ENCODE peak calls at places on chromosomes 7 and 10, in ten cellular contexts. D, S, T, I, K, H, N, W, A and E are unnamed samples.

GRCh38 chr10:128476845-128477244 is 350.6 kb upstream of the MKI67 start:
- DNase-seq in W (no peak), K (no peak), S (no peak), H (no peak), T (no peak), D (no peak), N (no peak), A (no peak), I (no peak), E (no peak)

GRCh38 chr7:34026481-34027225 is 121.3 kb downstream of the BMPER start:
- DNase-seq in A (no peak), W (no peak), I (no peak), S (no peak), N (peak), T (no peak), D (no peak), H (no peak), K (no peak), E (no peak)

GRCh38 chr10:13143761-13144160 is 17.6 kb upstream of the MCM10 start:
- DNase-seq in W (no peak), S (no peak), A (no peak), D (no peak), I (no peak), T (no peak), N (peak), K (no peak), H (no peak), E (no peak)

GRCh38 chr7:7157887-7158271 is 24.5 kb upstream of the C1GALT1 start:
- DNase-seq in H (no peak), N (peak), S (no peak), K (peak), A (peak), I (no peak), D (no peak), T (no peak), W (no peak), E (no peak)

GRCh38 chr7:74289018-74289659 is at the start of gene CLIP2:
- DNase-seq in N (peak), A (peak), D (peak), K (no peak), T (peak), S (peak), I (no peak), H (no peak), W (peak), E (peak)

GRCh38 chr7:66626236-66626957 is 2.3 kb upstream of the KCTD7 start:
- DNase-seq in D (peak), K (no peak), N (peak), I (no peak), A (no peak), W (no peak), H (no peak), S (no peak), T (no peak), E (no peak)

GRCh38 chr10:123883921-123884320 is 7.7 kb downstream of the CPXM2 start:
- DNase-seq in D (no peak), W (no peak), K (no peak), H (no peak), T (no peak), S (no peak), N (no peak), A (no peak), I (no peak), E (no peak)

GRCh38 chr7:23022258-23022745 is 8.4 kb upstream of the HYCC1 start:
- DNase-seq in S (no peak), N (peak), I (peak), K (peak), A (peak), T (no peak), H (no peak), W (no peak), D (no peak), E (no peak)

GRCh38 chr7:128902761-128903585 is 7.5 kb downstream of the KCP start:
- DNase-seq in K (no peak), I (no peak), H (no peak), N (no peak), T (no peak), A (no peak), W (no peak), S (no peak), D (no peak), E (no peak)

GRCh38 chr10:25875555-25876165 is 58.4 kb upstream of the MYO3A start:
- DNase-seq in N (peak), H (peak), S (peak), K (no peak), A (peak), I (no peak), W (peak), D (peak), T (peak), E (peak)

GRCh38 chr10:6236349-6237188 is 33.8 kb downstream of the PFKFB3 start:
- DNase-seq in N (no peak), D (no peak), W (no peak), K (no peak), T (no peak), A (peak), H (no peak), S (peak), I (no peak), E (no peak)

GRCh38 chr7:85719981-85720963 is 533.4 kb upstream of the SEMA3D start:
- DNase-seq in A (peak), H (no peak), I (no peak), S (no peak), W (no peak), D (peak), T (peak), K (peak), N (peak), E (no peak)

GRCh38 chr7:98011996-98012395 is 22.0 kb upstream of the OCM2 start:
- DNase-seq in W (no peak), N (no peak), K (no peak), S (no peak), H (no peak), I (no peak), A (no peak), T (no peak), D (no peak), E (no peak)

DNA sequence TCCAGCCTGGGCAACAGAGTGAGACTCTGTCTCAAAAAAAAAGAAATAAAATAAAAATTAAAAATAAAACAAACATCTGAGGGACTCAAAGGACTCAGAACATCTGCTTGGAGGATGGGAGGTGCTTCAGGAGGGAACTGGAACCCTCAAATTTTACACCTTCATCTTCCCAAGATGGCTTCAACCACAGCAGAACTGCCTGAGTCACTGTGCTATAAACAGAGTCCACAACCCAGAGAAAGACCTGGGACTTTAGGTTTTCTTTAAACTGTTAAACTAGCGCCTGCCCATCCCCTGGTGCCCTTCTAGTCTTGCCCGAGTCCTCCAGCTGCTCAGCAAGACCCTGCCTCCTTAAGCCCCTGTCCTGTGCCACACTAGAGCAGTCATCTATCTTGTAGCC is 40.8 kb downstream of the RGS10 start:
- DNase-seq in D (no peak), W (no peak), H (no peak), K (no peak), I (no peak), A (no peak), T (no peak), N (no peak), S (no peak), E (no peak)
- H3K4me3 ChIP-seq in D (no peak), W (no peak), H (no peak), K (no peak), I (no peak), A (no peak), T (no peak), N (no peak), S (no peak), E (no peak)

GRCh38 chr7:117014099-117014656 is 60.9 kb downstream of the ST7 start:
- DNase-seq in D (no peak), K (no peak), H (no peak), T (no peak), N (no peak), W (no peak), A (no peak), S (no peak), I (no peak), E (no peak)

GRCh38 chr7:117017017-117017451 is 63.7 kb downstream of the ST7 start:
- DNase-seq in D (no peak), W (no peak), T (no peak), N (no peak), I (no peak), S (no peak), H (no peak), A (no peak), K (no peak), E (no peak)

GRCh38 chr7:117015258-117016184 is 62.2 kb downstream of the ST7 start:
- DNase-seq in D (no peak), H (no peak), W (no peak), T (no peak), S (no peak), K (no peak), N (no peak), I (no peak), A (no peak), E (no peak)

GRCh38 chr7:117012284-117013174 is 59.2 kb downstream of the ST7 start:
- DNase-seq in K (no peak), S (no peak), D (peak), A (no peak), N (peak), I (no peak), H (no peak), T (peak), W (peak), E (peak)

DNA sequence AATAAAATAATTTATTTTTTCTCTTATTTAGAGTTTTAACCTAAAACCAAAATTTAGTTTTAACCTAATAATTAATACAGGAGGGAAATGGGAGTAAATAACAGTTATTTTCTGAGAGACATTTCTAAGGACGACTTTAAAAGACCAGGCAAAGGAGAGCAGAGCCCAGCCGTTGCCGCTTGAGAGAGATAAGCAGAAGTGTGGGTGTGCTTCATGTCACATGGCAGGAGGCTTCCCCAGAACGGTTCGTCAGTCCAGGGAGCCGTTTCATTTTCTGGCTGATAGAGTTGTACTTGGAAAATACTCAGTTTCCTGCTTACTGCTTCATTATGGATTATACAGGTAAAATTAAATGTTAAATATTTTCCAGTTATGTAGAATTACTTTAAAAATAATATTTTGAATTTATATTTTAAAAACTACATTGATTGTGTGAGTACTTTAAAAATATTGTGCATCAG is 61.4 kb downstream of the ST7 start:
- DNase-seq in T (no peak), H (no peak), A (peak), N (peak), K (no peak), I (no peak), W (peak), D (peak), S (peak), E (no peak)
- H3K4me3 ChIP-seq in T (no peak), H (peak), A (no peak), N (peak), K (no peak), I (no peak), W (no peak), D (no peak), S (peak), E (no peak)

GRCh38 chr10:98309366-98310355 is 41.7 kb upstream of the LOXL4 start:
- DNase-seq in W (peak), I (peak), T (peak), N (peak), D (peak), S (peak), H (peak), K (peak), A (peak), E (peak)

GRCh38 chr10:98306501-98306900 is 38.5 kb upstream of the LOXL4 start:
- DNase-seq in T (no peak), W (no peak), I (no peak), N (no peak), K (no peak), D (no peak), H (no peak), S (no peak), A (no peak), E (no peak)

GRCh38 chr10:98307916-98308315 is 39.9 kb upstream of the LOXL4 start:
- DNase-seq in T (no peak), I (no peak), A (peak), D (no peak), S (no peak), K (no peak), N (no peak), H (no peak), W (no peak), E (no peak)

GRCh38 chr10:98310721-98311120 is 42.7 kb upstream of the LOXL4 start:
- DNase-seq in T (no peak), K (no peak), D (no peak), S (no peak), W (no peak), H (no peak), N (no peak), I (no peak), A (no peak), E (no peak)

GRCh38 chr10:98308602-98309365 is 40.8 kb upstream of the LOXL4 start:
- DNase-seq in K (no peak), D (peak), T (no peak), S (no peak), W (peak), I (no peak), A (no peak), N (no peak), H (no peak), E (peak)
- H3K4me3 ChIP-seq in K (no peak), D (no peak), T (no peak), S (no peak), W (peak), I (peak), A (peak), N (peak), H (no peak), E (peak)

DNA sequence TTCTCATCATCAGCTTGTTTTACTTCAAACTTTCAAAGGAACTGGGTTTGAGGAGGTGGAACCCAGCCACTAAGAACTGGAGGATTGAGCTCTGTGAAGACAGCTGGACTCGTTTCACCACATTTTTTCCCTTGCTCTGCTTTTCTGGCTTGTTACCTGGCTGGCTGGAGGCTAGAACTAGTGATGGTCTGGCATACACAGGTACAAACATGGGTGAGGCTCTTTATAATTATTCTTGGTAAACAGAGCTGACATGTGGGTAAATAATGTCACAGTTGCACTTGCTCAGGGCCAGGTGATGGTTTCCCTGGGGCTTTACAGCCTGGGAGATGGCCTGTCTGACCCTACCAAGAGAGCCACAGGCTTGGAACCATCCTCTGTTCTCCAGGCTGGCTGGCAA is 352.4 kb downstream of the FGFR2 start:
- DNase-seq in N (no peak), W (no peak), D (no peak), H (no peak), I (no peak), T (no peak), K (no peak), S (no peak), A (no peak), E (no peak)
- H3K4me3 ChIP-seq in N (no peak), W (no peak), D (no peak), H (no peak), I (no peak), T (no peak), K (no peak), S (no peak), A (no peak), E (no peak)

GRCh38 chr10:75994332-75995040 is 563.1 kb downstream of the LRMDA start:
- DNase-seq in H (no peak), I (no peak), W (no peak), A (no peak), D (no peak), K (no peak), T (no peak), S (no peak), N (no peak), E (no peak)

GRCh38 chr10:75999515-76000209 is 568.2 kb downstream of the LRMDA start:
- DNase-seq in W (no peak), N (no peak), S (no peak), T (no peak), I (no peak), A (no peak), D (no peak), K (no peak), H (no peak), E (no peak)

GRCh38 chr10:75995720-75996119 is 564.3 kb downstream of the LRMDA start:
- DNase-seq in W (no peak), H (no peak), I (no peak), N (no peak), T (no peak), K (no peak), S (no peak), D (no peak), A (no peak), E (no peak)

GRCh38 chr10:76000550-76000949 is 569.1 kb downstream of the LRMDA start:
- DNase-seq in W (no peak), T (no peak), N (no peak), D (no peak), H (no peak), A (no peak), I (no peak), S (no peak), K (no peak), E (no peak)

DNA sequence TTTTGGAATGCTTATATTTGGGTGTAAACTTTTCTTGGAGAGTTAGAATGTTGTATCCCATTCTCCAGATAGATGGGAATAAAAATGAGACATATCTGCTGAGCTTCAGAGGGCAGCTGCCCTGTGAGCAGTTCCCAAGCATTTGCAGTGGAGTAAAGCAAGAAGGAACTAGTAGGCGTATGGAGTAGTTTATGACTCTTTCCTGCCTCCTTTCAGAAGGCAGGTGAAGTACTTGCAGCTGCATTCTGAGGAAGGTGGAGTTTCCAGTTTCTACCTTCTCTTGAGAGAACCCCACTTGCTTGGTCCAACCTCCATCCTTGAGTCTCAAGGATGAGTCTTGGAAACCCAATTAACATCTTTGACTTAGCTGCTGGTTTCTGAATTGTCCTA is 563.6 kb downstream of the LRMDA start:
- DNase-seq in A (no peak), K (no peak), T (no peak), N (no peak), H (no peak), W (no peak), I (no peak), S (no peak), D (no peak), E (no peak)
- H3K4me3 ChIP-seq in A (no peak), K (no peak), T (no peak), N (no peak), H (no peak), W (no peak), I (no peak), S (no peak), D (no peak), E (no peak)

GRCh38 chr7:106281919-106282318 is 2.9 kb downstream of the NAMPT start:
- DNase-seq in N (peak), H (no peak), W (no peak), T (no peak), A (no peak), K (no peak), I (no peak), S (no peak), D (no peak), E (no peak)
- H3K4me3 ChIP-seq in N (peak), H (peak), W (no peak), T (peak), A (no peak), K (no peak), I (no peak), S (peak), D (no peak), E (no peak)